ENCODE peak calls at places on chromosomes 6 and 20, in four cellular contexts. I is H9, R is cardiac muscle cell, S is GM13976. D is an unnamed sample.

GRCh38 chr20:3000852-3001523 is 42.4 kb upstream of the GNRH2 start:
- DNase-seq in I (no peak), R (peak), S (peak), D (no peak)

GRCh38 chr6:74631558-74631957 is 574.3 kb downstream of the COL12A1 start:
- DNase-seq in R (no peak), I (no peak), S (no peak), D (no peak)

GRCh38 chr6:36577298-36577697 is 16.9 kb upstream of the SRSF3 start:
- DNase-seq in R (no peak), S (no peak), I (no peak), D (no peak)

GRCh38 chr6:100084301-100085161 is 90.5 kb upstream of the MCHR2 start:
- DNase-seq in S (no peak), I (no peak), R (no peak), D (no peak)

GRCh38 chr20:41138527-41139226 is 1.3 kb downstream of the PLCG1 start:
- DNase-seq in I (no peak), S (no peak), R (peak), D (no peak)

GRCh38 chr6:31737315-31738047 is 1.2 kb upstream of the CLIC1 start:
- DNase-seq in S (no peak), I (peak), R (peak), D (no peak)

GRCh38 chr6:13678255-13678983 is 33.2 kb downstream of the RANBP9 start:
- DNase-seq in S (no peak), I (no peak), R (no peak), D (no peak)

GRCh38 chr20:31990958-31991705 is 19.1 kb upstream of the CCM2L start:
- DNase-seq in R (no peak), I (no peak), S (no peak), D (no peak)

GRCh38 chr20:37528442-37529213 is 952 bp upstream of the BLCAP start:
- DNase-seq in R (no peak), S (no peak), I (no peak), D (no peak)

GRCh38 chr20:1460275-1460674 is 6.4 kb downstream of the NSFL1C start:
- DNase-seq in I (no peak), S (no peak), R (no peak), D (no peak)

GRCh38 chr6:146871613-146872465 is 273.1 kb downstream of the ADGB start:
- DNase-seq in S (no peak), I (no peak), R (no peak), D (no peak)

GRCh38 chr6:107535626-107536025 is 45.7 kb downstream of the SOBP start:
- DNase-seq in R (no peak), I (no peak), S (no peak), D (no peak)

GRCh38 chr6:145508107-145508506 is 227.2 kb downstream of the EPM2A start:
- DNase-seq in I (peak), R (no peak), S (no peak), D (no peak)

GRCh38 chr6:36755435-36756348 is 58.1 kb downstream of the RAB44 start:
- DNase-seq in S (peak), R (no peak), I (no peak), D (peak)

GRCh38 chr6:78835817-78836216 is 31.5 kb upstream of the IRAK1BP1 start:
- DNase-seq in I (no peak), S (no peak), R (no peak), D (no peak)

GRCh38 chr6:1335367-1336037 is 23.6 kb downstream of the FOXQ1 start:
- DNase-seq in R (no peak), S (no peak), I (peak), D (no peak)

GRCh38 chr6:2378891-2379652 is 133.7 kb upstream of the GMDS start:
- DNase-seq in I (no peak), R (no peak), S (no peak), D (no peak)

GRCh38 chr6:52310932-52311331 is 26.4 kb upstream of the MCM3 start:
- DNase-seq in I (no peak), S (no peak), R (no peak), D (peak)

GRCh38 chr20:49961413-49961812 is 21.4 kb upstream of the SNAI1 start:
- DNase-seq in I (no peak), S (no peak), R (no peak), D (no peak)

GRCh38 chr20:1712634-1713625 is 55.4 kb upstream of the SIRPG start:
- DNase-seq in R (no peak), S (no peak), I (no peak), D (no peak)

GRCh38 chr20:19252670-19253120 is 40.3 kb downstream of the SLC24A3 start:
- DNase-seq in S (no peak), R (no peak), I (no peak), D (peak)

GRCh38 chr20:6940052-6940451 is 172.6 kb downstream of the BMP2 start:
- DNase-seq in S (no peak), I (peak), R (peak), D (no peak)

GRCh38 chr6:10695086-10695657 is 400 bp downstream of the PAK1IP1 start:
- DNase-seq in R (no peak), I (no peak), S (no peak), D (no peak)

GRCh38 chr6:164928041-164928321 is 381.4 kb downstream of the C6orf118 start:
- DNase-seq in I (no peak), S (no peak), R (no peak), D (no peak)

GRCh38 chr20:48845000-48845399 is 17.2 kb upstream of the PREX1 start:
- DNase-seq in R (no peak), S (no peak), I (no peak), D (no peak)

GRCh38 chr6:110180228-110181008 is at the start of gene CDC40:
- DNase-seq in I (peak), S (peak), R (peak), D (peak)

GRCh38 chr6:22149501-22150490 is 147.0 kb downstream of the PRL start:
- DNase-seq in I (no peak), R (peak), S (no peak), D (no peak)

GRCh38 chr6:29619578-29619977 is 13.4 kb downstream of the GABBR1 start:
- DNase-seq in R (no peak), I (no peak), S (no peak), D (no peak)

GRCh38 chr6:50889912-50890311 is 71.2 kb downstream of the TFAP2B start:
- DNase-seq in S (no peak), R (no peak), I (no peak), D (no peak)

GRCh38 chr20:23162887-23163286 is 76.8 kb upstream of the CD93 start:
- DNase-seq in S (no peak), R (no peak), I (peak), D (no peak)

GRCh38 chr20:1631309-1632227 is 11.8 kb upstream of the SIRPB1 start:
- DNase-seq in R (no peak), I (peak), S (no peak), D (no peak)

GRCh38 chr6:33665957-33666356 is 44.8 kb downstream of the ITPR3 start:
- DNase-seq in S (no peak), R (no peak), I (no peak), D (no peak)
- TF ChIP-seq CTCF in S (no peak), R (no peak), I (peak), D (no peak)

DNA sequence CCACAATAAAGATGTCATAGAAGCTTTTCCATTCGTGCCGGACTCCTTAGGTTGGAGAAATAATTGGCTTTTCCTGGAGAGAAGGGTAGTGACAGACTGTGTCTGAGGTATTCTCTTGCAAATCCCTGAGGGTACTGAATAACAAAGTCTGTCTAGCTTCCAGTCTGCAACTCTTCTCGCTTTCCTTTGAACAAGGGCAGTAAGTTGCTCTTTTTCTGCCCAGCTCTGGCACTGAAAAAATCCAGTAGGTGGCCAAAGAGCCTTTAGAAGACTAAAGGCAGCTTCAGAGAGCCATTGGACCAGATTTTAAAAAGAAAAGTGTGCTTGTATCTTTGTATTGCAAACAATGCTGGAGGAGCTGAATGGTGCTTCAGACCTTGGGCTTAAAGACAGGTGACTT is 20.7 kb upstream of the RREB1 start:
- DNase-seq in S (no peak), R (no peak), I (no peak), D (no peak)
- TF ChIP-seq CTCF in S (no peak), R (peak), I (no peak), D (no peak)

GRCh38 chr6:128882560-128882959 is 378 bp upstream of the LAMA2 start:
- DNase-seq in S (no peak), R (peak), I (peak), D (no peak)

GRCh38 chr6:128888444-128889175 is 5.7 kb downstream of the LAMA2 start:
- DNase-seq in R (peak), I (no peak), S (no peak), D (no peak)

GRCh38 chr6:128885381-128885780 is 2.4 kb downstream of the LAMA2 start:
- DNase-seq in R (no peak), I (no peak), S (no peak), D (no peak)

DNA sequence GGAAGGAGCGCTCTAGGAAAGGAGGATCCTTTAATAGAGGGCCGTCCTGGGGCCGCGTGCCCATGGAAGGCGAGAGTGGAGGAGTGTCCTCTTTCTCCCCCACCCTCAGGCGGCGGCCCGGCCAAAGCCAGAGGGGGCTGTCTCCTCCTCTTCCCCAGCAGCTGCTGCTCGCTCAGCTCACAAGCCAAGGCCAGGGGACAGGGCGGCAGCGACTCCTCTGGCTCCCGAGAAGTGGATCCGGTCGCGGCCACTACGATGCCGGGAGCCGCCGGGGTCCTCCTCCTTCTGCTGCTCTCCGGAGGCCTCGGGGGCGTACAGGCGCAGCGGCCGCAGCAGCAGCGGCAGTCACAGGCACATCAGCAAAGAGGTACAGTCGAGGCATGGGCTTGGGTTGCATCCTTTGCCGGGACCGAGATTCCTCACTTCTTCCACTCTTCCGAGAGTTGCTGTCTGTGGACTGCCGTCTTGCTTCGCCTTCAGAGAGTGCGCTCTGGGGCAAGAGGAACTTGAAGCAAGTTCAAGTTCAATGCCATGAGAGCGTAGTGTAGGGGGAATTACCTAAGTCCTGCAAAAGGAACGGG is at the start of gene LAMA2:
- DNase-seq in I (peak), S (no peak), R (peak), D (no peak)
- TF ChIP-seq CTCF in I (peak), S (no peak), R (peak), D (no peak)

DNA sequence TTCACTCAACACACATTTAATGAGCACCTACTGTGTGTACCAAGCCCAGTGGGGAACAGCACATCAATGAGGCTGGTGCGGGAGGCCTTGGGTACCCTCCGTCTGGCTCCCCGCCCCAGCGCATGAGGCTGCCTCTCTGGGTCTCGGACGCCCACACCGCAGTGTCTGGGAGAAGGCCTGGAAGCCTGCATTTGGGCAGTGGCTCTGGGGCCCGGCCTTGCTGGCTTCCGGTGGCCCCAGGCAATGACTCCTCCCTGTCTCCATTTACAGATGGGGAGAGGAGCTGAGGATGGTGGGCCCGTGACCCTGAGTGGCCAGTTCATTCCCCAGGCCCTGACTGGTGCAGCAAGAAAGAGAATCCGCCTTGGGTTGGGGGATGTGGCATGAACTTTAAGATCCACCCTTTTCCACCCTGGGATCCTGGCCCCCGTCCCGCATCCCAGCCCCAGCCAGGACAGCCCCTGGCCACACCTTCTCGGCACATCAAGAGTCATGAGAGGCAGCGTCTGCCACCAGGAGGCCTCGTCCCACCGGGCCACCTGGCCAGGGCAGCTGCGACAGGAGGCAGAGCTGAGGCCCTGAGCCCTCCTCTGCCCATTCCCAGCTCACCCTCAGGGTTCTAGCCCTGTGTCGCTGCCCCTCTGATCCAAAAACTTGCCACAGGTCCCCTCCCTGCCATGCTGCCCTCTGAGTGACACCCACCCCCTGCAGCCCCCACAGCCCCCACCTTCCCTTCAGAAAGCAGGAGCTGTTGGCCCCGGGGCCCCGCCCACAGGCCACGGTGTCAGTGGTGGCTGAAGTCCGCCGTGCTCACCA is 17.5 kb upstream of the MRGBP start:
- DNase-seq in R (no peak), S (no peak), I (peak), D (no peak)
- TF ChIP-seq CTCF in R (no peak), S (no peak), I (peak), D (no peak)

GRCh38 chr20:61897401-61898295 is 168.0 kb downstream of the TAF4 start:
- DNase-seq in I (no peak), S (no peak), R (no peak), D (no peak)

GRCh38 chr20:61895686-61896057 is 170.0 kb downstream of the TAF4 start:
- DNase-seq in S (no peak), I (no peak), R (no peak), D (no peak)

GRCh38 chr20:61898405-61898804 is 167.3 kb downstream of the TAF4 start:
- DNase-seq in I (no peak), S (no peak), R (no peak), D (no peak)

GRCh38 chr20:61895016-61895415 is 170.7 kb downstream of the TAF4 start:
- DNase-seq in I (no peak), R (no peak), S (no peak), D (no peak)

DNA sequence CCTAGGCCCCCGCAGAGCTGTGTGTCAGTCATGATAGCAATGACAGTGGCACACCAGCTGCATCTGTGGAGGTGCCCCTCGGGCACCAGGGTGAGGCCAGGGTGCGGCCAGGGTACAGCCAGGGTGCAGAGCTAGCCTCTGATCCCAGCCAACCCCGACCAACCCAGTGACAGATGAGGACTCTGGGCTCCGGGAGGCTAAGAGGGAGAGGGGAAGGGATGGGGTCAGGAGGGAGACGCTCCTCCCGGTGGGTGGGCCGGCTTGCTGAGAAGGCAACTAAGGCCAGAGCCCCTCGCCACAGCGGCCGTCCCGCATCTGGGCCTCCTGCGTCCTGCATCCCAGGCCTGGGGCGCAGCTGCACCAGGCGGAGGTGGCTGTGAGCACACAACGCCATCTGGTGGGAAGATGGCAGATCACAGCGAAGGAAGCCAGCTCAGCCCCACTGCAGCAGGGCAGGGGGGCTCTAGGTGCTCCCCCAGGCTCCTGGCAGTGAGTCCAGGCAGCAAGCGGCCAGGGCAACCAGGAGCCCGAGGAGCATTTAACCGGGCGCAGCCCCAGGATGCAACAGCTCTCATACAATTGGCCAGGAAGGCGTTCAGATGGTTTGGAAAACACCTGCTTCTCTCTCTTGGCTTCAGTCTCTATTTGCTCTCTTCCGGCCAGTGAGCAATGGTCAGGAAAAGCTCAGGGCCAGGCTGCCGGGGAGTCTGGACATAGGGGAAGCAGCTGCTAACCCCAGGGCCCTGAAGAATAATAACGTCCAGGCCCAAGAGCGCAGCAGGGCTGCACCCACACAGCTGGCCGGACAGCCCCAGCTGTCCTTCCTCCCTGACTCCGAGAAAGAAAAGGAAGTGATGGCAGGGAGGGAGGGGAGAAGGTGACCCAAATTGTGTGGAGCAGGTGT is 169.4 kb downstream of the TAF4 start:
- DNase-seq in S (peak), R (peak), I (peak), D (no peak)
- TF ChIP-seq CTCF in S (peak), R (peak), I (peak), D (peak)

DNA sequence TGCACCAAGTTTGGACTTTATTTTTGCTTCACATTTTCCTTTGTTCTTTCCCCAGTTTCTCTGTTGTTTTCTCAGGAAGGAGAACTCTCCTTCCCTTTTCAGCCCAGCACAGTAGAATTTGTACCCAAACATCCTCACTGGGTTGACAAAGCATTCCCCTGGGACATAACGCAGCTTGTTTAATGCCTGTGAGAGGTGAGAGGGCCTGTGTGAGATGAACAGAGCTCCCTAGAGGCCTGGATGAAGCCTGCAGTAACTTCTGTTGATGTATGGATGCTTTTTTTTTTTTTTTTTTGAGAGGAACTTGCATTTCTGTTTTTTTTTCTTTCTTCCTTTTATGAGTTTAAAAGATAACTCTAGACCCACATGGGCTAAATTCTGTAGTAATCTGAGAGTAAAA is 104.9 kb upstream of the SLC22A23 start:
- DNase-seq in R (peak), I (no peak), S (no peak), D (no peak)
- TF ChIP-seq CTCF in R (peak), I (peak), S (no peak), D (no peak)